ENCODE peak calls at places on chromosomes 5 and 9, in eight cellular contexts. Z is A549; S is HepG2; G is natural killer cell; E is GM10248; L is activated CD8-positive, alpha-beta T cell treated with anti-CD3 and anti-CD28 coated beads for 36 hours; K is cardiac fibroblast; O is lung. P is an unnamed sample.

GRCh38 chr5:172403191-172403794 is 51.0 kb downstream of the SH3PXD2B start:
- DNase-seq in G (no peak), O (peak; percentile 57), Z (no peak), S (no peak), E (no peak), K (no peak), L (no peak), P (peak; percentile 35)

GRCh38 chr5:35153375-35153932 is 76.8 kb downstream of the PRLR start:
- DNase-seq in L (no peak), K (no peak), Z (no peak), S (no peak), O (no peak), G (no peak), E (no peak), P (no peak)

GRCh38 chr5:14273207-14273767 is 130.1 kb downstream of the TRIO start:
- DNase-seq in Z (no peak), S (no peak), K (no peak), G (no peak), E (no peak), O (no peak), L (no peak), P (no peak)

GRCh38 chr5:177553671-177554429 is 513 bp downstream of the FAM193B start:
- DNase-seq in S (no peak), G (peak; percentile 40), L (peak; percentile 54), K (no peak), Z (peak; percentile 58), O (peak; percentile 47), E (peak; percentile 69), P (peak; percentile 36)

GRCh38 chr9:75488714-75489100 is 400.4 kb downstream of the OSTF1 start:
- DNase-seq in O (no peak), K (no peak), L (no peak), G (no peak), Z (no peak), E (no peak), S (no peak), P (no peak)

GRCh38 chr5:122183098-122183794 is 53.9 kb downstream of the ZNF474 start:
- DNase-seq in L (no peak), E (no peak), G (no peak), K (peak; percentile 91), O (peak; percentile 74), Z (no peak), S (no peak), P (no peak)

GRCh38 chr9:70053864-70054263 is 10.2 kb downstream of the MAMDC2 start:
- DNase-seq in O (no peak), L (no peak), K (no peak), G (no peak), E (no peak), S (no peak), Z (no peak), P (no peak)

GRCh38 chr5:113935453-113935852 is 422.0 kb downstream of the YTHDC2 start:
- DNase-seq in Z (no peak), O (no peak), S (peak; percentile 23), K (no peak), G (no peak), E (no peak), L (no peak), P (no peak)

GRCh38 chr5:53170748-53171349 is 61.3 kb upstream of the MOCS2 start:
- DNase-seq in G (no peak), K (peak; percentile 70), S (peak; percentile 23), O (no peak), L (peak; percentile 22), Z (peak; percentile 18), E (peak; percentile 18), P (no peak)

GRCh38 chr9:122036988-122037387 is 56.1 kb downstream of the TTLL11 start:
- DNase-seq in O (no peak), Z (no peak), S (no peak), K (peak; percentile 52), L (no peak), E (no peak), G (no peak), P (no peak)

GRCh38 chr5:74543162-74543995 is 97.1 kb downstream of the ENC1 start:
- DNase-seq in Z (peak; percentile 81), S (no peak), E (no peak), O (no peak), K (peak; percentile 76), L (no peak), G (no peak), P (no peak)

GRCh38 chr9:137114220-137114612 is 317 bp downstream of the DPP7 start:
- DNase-seq in Z (no peak), E (no peak), O (no peak), L (peak; percentile 23), K (no peak), G (no peak), S (no peak), P (no peak)

GRCh38 chr9:90724880-90725279 is 76.7 kb upstream of the SYK start:
- DNase-seq in Z (no peak), G (no peak), O (no peak), E (no peak), L (no peak), S (no peak), K (no peak), P (no peak)

GRCh38 chr5:111748304-111748763 is 8.7 kb downstream of the NREP start:
- DNase-seq in E (no peak), O (no peak), G (no peak), Z (no peak), K (peak; percentile 92), S (no peak), L (no peak), P (no peak)

GRCh38 chr5:13625616-13626198 is 318.8 kb downstream of the DNAH5 start:
- DNase-seq in O (no peak), K (peak; percentile 2), Z (no peak), E (no peak), G (no peak), L (no peak), S (no peak), P (no peak)

GRCh38 chr9:25678147-25678666 is at the start of gene TUSC1:
- DNase-seq in Z (peak; percentile 19), G (no peak), O (peak; percentile 86), K (peak; percentile 83), S (no peak), L (peak; percentile 10), E (peak; percentile 15), P (no peak)

GRCh38 chr9:706606-707451 is 134.7 kb upstream of the DMRT1 start:
- DNase-seq in O (peak; percentile 59), K (peak; percentile 67), E (peak; percentile 41), S (peak; percentile 85), Z (no peak), G (no peak), L (peak; percentile 61), P (peak; percentile 70)

GRCh38 chr9:69020746-69021145 is 6.8 kb upstream of the PRKACG start:
- DNase-seq in Z (no peak), S (no peak), E (no peak), O (no peak), G (no peak), L (no peak), K (no peak), P (no peak)

GRCh38 chr9:69014013-69014412 is at the start of gene PRKACG:
- DNase-seq in S (no peak), L (no peak), K (no peak), E (no peak), Z (no peak), O (no peak), G (no peak), P (no peak)

GRCh38 chr9:69019808-69020207 is 5.9 kb upstream of the PRKACG start:
- DNase-seq in G (no peak), S (no peak), L (no peak), E (no peak), K (no peak), O (no peak), Z (no peak), P (no peak)

GRCh38 chr9:69016366-69017096 is 2.6 kb upstream of the PRKACG start:
- DNase-seq in Z (no peak), K (no peak), S (no peak), E (no peak), L (no peak), G (no peak), O (no peak), P (no peak)

DNA sequence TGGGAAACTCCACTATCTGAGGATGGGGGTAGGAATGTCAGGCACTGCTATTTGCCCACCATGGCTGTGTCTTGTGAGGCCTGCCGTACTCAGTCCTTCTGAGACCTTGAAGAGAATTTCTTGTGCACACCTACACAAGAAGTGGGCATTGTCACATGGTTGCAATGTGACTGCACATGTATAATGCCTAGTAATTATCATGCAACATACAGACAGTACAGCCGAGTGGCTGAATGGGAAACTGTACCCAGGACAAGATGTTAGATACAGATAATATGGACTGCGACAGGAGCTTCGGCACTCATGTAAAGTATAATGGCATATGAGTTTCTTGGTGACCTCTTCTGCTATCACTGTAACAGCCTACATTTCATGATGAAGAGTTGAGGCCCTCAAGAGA is 4.8 kb upstream of the PRKACG start:
- DNase-seq in L (no peak), Z (no peak), E (no peak), K (no peak), S (no peak), O (no peak), G (no peak), P (no peak)
- TF ChIP-seq CTCF in L (no peak), Z (no peak), E (no peak), K (no peak), S (no peak), O (no peak), G (no peak), P (no peak)

DNA sequence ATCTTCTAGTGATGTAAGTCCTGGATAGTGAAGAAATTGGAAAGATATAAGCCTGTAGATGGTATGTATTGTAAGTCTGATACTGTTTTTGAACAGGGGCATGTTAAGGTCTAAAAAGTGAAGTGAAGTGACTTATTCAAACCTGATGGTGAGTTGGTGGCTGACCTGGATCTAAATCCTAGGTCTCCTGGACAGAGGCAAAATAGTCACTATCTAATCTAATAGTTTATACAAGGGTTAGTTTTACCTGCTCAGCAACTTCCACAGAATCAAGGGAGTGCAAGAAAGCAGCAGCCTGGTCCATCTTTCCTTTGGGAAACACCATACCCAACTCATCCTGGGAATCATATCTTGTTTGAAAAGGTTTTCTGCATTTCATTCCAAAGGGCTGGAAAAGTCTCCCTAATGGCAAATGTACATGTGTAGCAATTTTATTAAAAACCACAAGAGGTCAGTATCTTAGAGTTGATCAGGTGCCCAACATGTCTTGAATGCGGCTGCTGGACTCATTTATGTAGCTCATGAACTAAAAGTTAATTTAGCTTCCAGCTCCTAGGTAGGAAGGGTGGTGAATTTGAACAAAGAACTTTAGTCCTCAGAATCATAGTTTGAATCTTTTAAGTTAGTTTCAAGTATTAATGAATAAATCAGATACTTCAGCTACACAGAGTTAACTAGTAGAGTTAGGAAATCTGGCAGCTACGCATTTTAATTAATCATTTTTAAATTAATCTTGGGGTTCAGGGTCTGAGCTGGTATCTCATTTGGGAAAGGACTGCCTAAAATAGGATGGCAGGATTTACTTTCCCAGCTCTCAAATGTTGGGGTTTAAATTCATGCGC is 26.0 kb downstream of the SKP2 start:
- DNase-seq in L (no peak), E (no peak), O (no peak), G (no peak), K (peak; percentile 67), S (peak; percentile 48), Z (peak; percentile 13), P (no peak)
- TF ChIP-seq CTCF in L (peak; percentile 34), E (no peak), O (peak; percentile 9), G (peak; percentile 9), K (peak; percentile 48), S (peak; percentile 71), Z (peak; percentile 65), P (peak; percentile 49)

GRCh38 chr9:15505927-15506326 is 4.8 kb downstream of the PSIP1 start:
- DNase-seq in O (no peak), G (no peak), S (no peak), K (no peak), E (no peak), L (no peak), Z (no peak), P (no peak)
- TF ChIP-seq CTCF in O (no peak), G (no peak), S (no peak), K (no peak), E (no peak), L (no peak), Z (no peak), P (no peak)

GRCh38 chr9:134163374-134164196 is 779 bp downstream of the RNU6ATAC start:
- DNase-seq in G (peak; percentile 62), L (peak; percentile 77), O (peak; percentile 63), S (no peak), E (peak; percentile 52), Z (no peak), K (peak; percentile 62), P (peak; percentile 63)
- TF ChIP-seq CTCF in G (peak; percentile 52), L (peak; percentile 65), O (no peak), S (no peak), E (peak; percentile 3), Z (no peak), K (peak; percentile 49), P (no peak)

P was measured in mesothelial cell of epicardium.